ENCODE peak calls at places on chromosomes 7 and 10, in seven cellular contexts. I is head of caudate nucleus, J is mammary epithelial cell, M is ureter, D is Panc1, X is AML-193, N is SK-N-DZ. B is an unnamed sample.

GRCh38 chr10:27884185-27884630 is 114.7 kb downstream of the ODAD2 start:
- DNase-seq in D (no peak), M (no peak), X (no peak), I (no peak), N (no peak), J (no peak), B (no peak)

GRCh38 chr10:103557455-103557854 is 64.0 kb downstream of the NEURL1 start:
- DNase-seq in N (no peak), I (no peak), J (no peak), D (no peak), M (no peak), X (no peak), B (no peak)

GRCh38 chr10:61860964-61861758 is 40.3 kb upstream of the ARID5B start:
- DNase-seq in D (no peak), I (no peak), M (no peak), J (no peak), X (no peak), N (no peak), B (no peak)

GRCh38 chr10:104043854-104044253 is 41.8 kb downstream of the COL17A1 start:
- DNase-seq in X (no peak), N (no peak), I (no peak), D (no peak), J (no peak), M (no peak), B (no peak)

GRCh38 chr10:110558034-110558433 is 9.5 kb upstream of the SMC3 start:
- DNase-seq in X (peak; percentile 24), N (no peak), I (no peak), D (no peak), J (no peak), M (no peak), B (no peak)

GRCh38 chr7:131329176-131329570 is 1.5 kb downstream of the MKLN1 start:
- DNase-seq in J (no peak), M (no peak), N (no peak), I (no peak), X (no peak), D (no peak), B (no peak)

GRCh38 chr7:22193361-22194016 is 163.5 kb downstream of the RAPGEF5 start:
- DNase-seq in N (peak; percentile 50), I (peak; percentile 85), M (peak; percentile 52), D (no peak), X (no peak), J (no peak), B (no peak)

GRCh38 chr10:70607936-70608335 is 5.4 kb upstream of the PRF1 start:
- DNase-seq in M (no peak), X (no peak), D (no peak), I (no peak), N (no peak), J (no peak), B (no peak)

GRCh38 chr7:77697535-77697831 is 1.2 kb downstream of the RSBN1L start:
- DNase-seq in D (no peak), I (no peak), X (peak; percentile 52), M (no peak), J (no peak), N (no peak), B (peak; percentile 22)

GRCh38 chr10:17836917-17837316 is 27.8 kb downstream of the MRC1 start:
- DNase-seq in I (peak; percentile 14), J (no peak), D (no peak), M (no peak), X (no peak), N (no peak), B (no peak)

GRCh38 chr7:23685770-23686169 is 5.8 kb downstream of the FAM221A start:
- DNase-seq in I (no peak), N (no peak), X (no peak), M (no peak), D (no peak), J (peak; percentile 32), B (no peak)

GRCh38 chr10:71520042-71520441 is 123.3 kb downstream of the CDH23 start:
- DNase-seq in J (no peak), D (no peak), X (no peak), M (no peak), I (no peak), N (no peak), B (no peak)

GRCh38 chr7:110179037-110179436 is 911.9 kb upstream of the LRRN3 start:
- DNase-seq in N (no peak), M (no peak), D (no peak), J (no peak), I (no peak), X (no peak), B (no peak)

GRCh38 chr10:109941193-109941872 is 18.0 kb upstream of the XPNPEP1 start:
- DNase-seq in I (no peak), N (no peak), D (no peak), M (no peak), J (no peak), X (no peak), B (no peak)

GRCh38 chr10:87664276-87664687 is 4.6 kb downstream of the PAPSS2 start:
- DNase-seq in I (no peak), X (no peak), N (no peak), J (no peak), D (no peak), M (no peak), B (no peak)

GRCh38 chr10:102837230-102837721 is at the start of gene CYP17A1:
- DNase-seq in J (no peak), M (no peak), N (no peak), I (no peak), D (no peak), X (no peak), B (no peak)

GRCh38 chr7:2596636-2597635 is 34.9 kb upstream of the TTYH3 start:
- DNase-seq in N (no peak), M (no peak), I (no peak), X (no peak), D (no peak), J (no peak), B (no peak)

GRCh38 chr10:122279725-122280141 is 8.6 kb downstream of the BTBD16 start:
- DNase-seq in N (peak; percentile 60), M (peak; percentile 66), I (peak; percentile 57), D (no peak), X (no peak), J (peak; percentile 46), B (no peak)

GRCh38 chr10:76302936-76303656 is 871.7 kb downstream of the LRMDA start:
- DNase-seq in I (no peak), N (peak; percentile 42), J (no peak), D (no peak), M (no peak), X (no peak), B (no peak)

GRCh38 chr7:78601728-78602127 is 803.2 kb downstream of the PHTF2 start:
- DNase-seq in X (no peak), N (no peak), D (no peak), J (no peak), I (no peak), M (no peak), B (no peak)

GRCh38 chr7:99096124-99096887 is 47.6 kb downstream of the SMURF1 start:
- DNase-seq in M (no peak), D (no peak), X (no peak), I (no peak), J (peak; percentile 81), N (no peak), B (no peak)

B was measured in T-helper 22 cell.